ENCODE peak calls at places on chromosomes 11 and 22, in seven cellular contexts. One of them, this sample, is unnamed. For H3K9me3, the result is how much of the 10 kb centered on the place peaks cover.

GRCh38 chr11:10499452-10500262 is 41.3 kb downstream of the RNF141 start:
- DNase-seq in cardiac muscle cell: no peak
- DNase-seq in SJSA1: peak
- DNase-seq in tibial nerve: no peak
- DNase-seq in aorta: no peak
- DNase-seq in heart right ventricle: no peak
- DNase-seq in left lung: no peak
- DNase-seq in this sample: no peak

GRCh38 chr11:33185756-33186155 is 24.5 kb upstream of the CSTF3 start:
- DNase-seq in left lung: no peak
- DNase-seq in cardiac muscle cell: no peak
- DNase-seq in aorta: no peak
- DNase-seq in heart right ventricle: no peak
- DNase-seq in SJSA1: no peak
- DNase-seq in tibial nerve: no peak
- DNase-seq in this sample: no peak

GRCh38 chr11:10317281-10317755 is 12.4 kb downstream of the ADM start:
- DNase-seq in aorta: no peak
- DNase-seq in SJSA1: no peak
- DNase-seq in heart right ventricle: no peak
- DNase-seq in cardiac muscle cell: no peak
- DNase-seq in left lung: no peak
- DNase-seq in tibial nerve: no peak
- DNase-seq in this sample: no peak

GRCh38 chr11:87266751-87267150 is 229.0 kb downstream of the TMEM135 start:
- DNase-seq in SJSA1: no peak
- DNase-seq in tibial nerve: no peak
- DNase-seq in left lung: no peak
- DNase-seq in cardiac muscle cell: no peak
- DNase-seq in heart right ventricle: no peak
- DNase-seq in aorta: no peak
- DNase-seq in this sample: no peak

GRCh38 chr11:47980093-47980906 is at the start of gene PTPRJ:
- DNase-seq in SJSA1: peak
- DNase-seq in cardiac muscle cell: peak
- DNase-seq in heart right ventricle: peak
- DNase-seq in tibial nerve: no peak
- DNase-seq in aorta: peak
- DNase-seq in left lung: peak
- DNase-seq in this sample: peak

GRCh38 chr11:19739872-19740271 is 27.2 kb downstream of the NAV2 start:
- DNase-seq in heart right ventricle: peak
- DNase-seq in aorta: no peak
- DNase-seq in left lung: no peak
- DNase-seq in cardiac muscle cell: peak
- DNase-seq in tibial nerve: no peak
- DNase-seq in SJSA1: no peak
- DNase-seq in this sample: no peak

GRCh38 chr11:70820311-70820710 is 422.0 kb downstream of the CTTN start:
- DNase-seq in cardiac muscle cell: no peak
- DNase-seq in left lung: no peak
- DNase-seq in aorta: no peak
- DNase-seq in tibial nerve: no peak
- DNase-seq in SJSA1: no peak
- DNase-seq in heart right ventricle: no peak
- DNase-seq in this sample: no peak

GRCh38 chr11:43681543-43681942 is 1.0 kb downstream of the HSD17B12 start:
- DNase-seq in tibial nerve: no peak
- DNase-seq in heart right ventricle: no peak
- DNase-seq in left lung: no peak
- DNase-seq in aorta: no peak
- DNase-seq in cardiac muscle cell: peak
- DNase-seq in SJSA1: no peak
- DNase-seq in this sample: no peak

GRCh38 chr22:20636945-20637344 is 129.5 kb downstream of the MED15 start:
- DNase-seq in SJSA1: no peak
- DNase-seq in left lung: no peak
- DNase-seq in cardiac muscle cell: no peak
- DNase-seq in heart right ventricle: no peak
- DNase-seq in aorta: no peak
- DNase-seq in tibial nerve: no peak
- DNase-seq in this sample: no peak

GRCh38 chr11:6251120-6251733 is 8.4 kb upstream of the CCKBR start:
- DNase-seq in cardiac muscle cell: peak
- DNase-seq in aorta: peak
- DNase-seq in tibial nerve: peak
- DNase-seq in SJSA1: peak
- DNase-seq in left lung: peak
- DNase-seq in heart right ventricle: peak
- DNase-seq in this sample: no peak

GRCh38 chr11:111460752-111461305 is 51.4 kb downstream of the BTG4 start:
- DNase-seq in aorta: no peak
- DNase-seq in heart right ventricle: no peak
- DNase-seq in SJSA1: no peak
- DNase-seq in cardiac muscle cell: no peak
- DNase-seq in left lung: no peak
- DNase-seq in tibial nerve: no peak
- DNase-seq in this sample: no peak

GRCh38 chr11:36238881-36239280 is 50.3 kb downstream of the COMMD9 start:
- DNase-seq in left lung: no peak
- DNase-seq in tibial nerve: no peak
- DNase-seq in aorta: no peak
- DNase-seq in cardiac muscle cell: no peak
- DNase-seq in heart right ventricle: no peak
- DNase-seq in SJSA1: no peak
- DNase-seq in this sample: no peak

GRCh38 chr11:118054712-118055640 is 21.9 kb upstream of the TMPRSS4 start:
- DNase-seq in cardiac muscle cell: no peak
- DNase-seq in left lung: no peak
- DNase-seq in aorta: no peak
- DNase-seq in tibial nerve: no peak
- DNase-seq in SJSA1: no peak
- DNase-seq in heart right ventricle: no peak
- DNase-seq in this sample: no peak

GRCh38 chr11:115581871-115582639 is 77.8 kb upstream of the CADM1 start:
- DNase-seq in tibial nerve: no peak
- DNase-seq in left lung: no peak
- DNase-seq in cardiac muscle cell: peak
- DNase-seq in aorta: no peak
- DNase-seq in heart right ventricle: no peak
- DNase-seq in SJSA1: no peak
- DNase-seq in this sample: no peak

GRCh38 chr11:115580416-115580815 is 76.2 kb upstream of the CADM1 start:
- DNase-seq in cardiac muscle cell: no peak
- DNase-seq in heart right ventricle: no peak
- DNase-seq in tibial nerve: no peak
- DNase-seq in SJSA1: no peak
- DNase-seq in left lung: no peak
- DNase-seq in aorta: no peak
- DNase-seq in this sample: no peak

GRCh38 chr11:115578275-115578674 is 74.1 kb upstream of the CADM1 start:
- DNase-seq in SJSA1: no peak
- DNase-seq in left lung: no peak
- DNase-seq in heart right ventricle: no peak
- DNase-seq in aorta: no peak
- DNase-seq in tibial nerve: no peak
- DNase-seq in cardiac muscle cell: no peak
- DNase-seq in this sample: no peak

GRCh38 chr11:115579181-115579825 is 75.1 kb upstream of the CADM1 start:
- DNase-seq in aorta: no peak
- DNase-seq in heart right ventricle: no peak
- DNase-seq in tibial nerve: no peak
- DNase-seq in left lung: no peak
- DNase-seq in SJSA1: no peak
- DNase-seq in cardiac muscle cell: no peak
- DNase-seq in this sample: no peak

GRCh38 chr11:115580927-115581680 is 76.9 kb upstream of the CADM1 start:
- DNase-seq in SJSA1: no peak
- DNase-seq in tibial nerve: peak
- DNase-seq in aorta: no peak
- DNase-seq in left lung: no peak
- DNase-seq in heart right ventricle: peak
- DNase-seq in cardiac muscle cell: peak
- DNase-seq in this sample: no peak
- H3K27ac ChIP-seq in SJSA1: no peak
- H3K27ac ChIP-seq in tibial nerve: no peak
- H3K27ac ChIP-seq in aorta: no peak
- H3K27ac ChIP-seq in left lung: no peak
- H3K27ac ChIP-seq in heart right ventricle: no peak
- H3K27ac ChIP-seq in cardiac muscle cell: no peak
- H3K27ac ChIP-seq in this sample: no peak

DNA sequence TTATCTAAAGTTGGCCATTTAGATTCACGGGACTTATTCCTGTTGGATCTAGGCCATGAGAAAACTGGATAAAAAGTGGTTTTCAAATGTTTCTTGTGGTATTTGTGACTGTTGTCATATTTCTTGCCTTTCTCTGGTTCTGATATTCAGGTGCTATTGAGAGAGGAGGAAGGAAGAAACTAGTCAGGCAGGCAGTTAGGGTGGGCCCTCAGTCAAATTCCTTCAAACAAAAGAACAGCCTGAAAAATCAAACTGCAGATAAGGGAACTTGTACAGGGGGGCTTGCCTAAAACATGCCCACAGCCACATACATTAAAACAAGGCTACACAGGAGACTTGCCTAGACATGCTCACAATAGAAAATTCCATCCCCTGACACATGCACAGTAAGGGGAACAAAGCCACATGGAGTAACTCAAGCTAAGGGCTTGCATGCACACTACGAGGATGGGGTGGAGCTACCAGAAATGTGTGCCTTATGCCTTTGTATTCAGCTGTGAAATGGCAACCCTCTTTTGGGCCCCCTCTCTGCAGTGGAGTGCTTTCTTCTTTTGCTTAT is 18.2 kb downstream of the NCR3LG1 start:
- DNase-seq in cardiac muscle cell: no peak
- DNase-seq in tibial nerve: no peak
- DNase-seq in heart right ventricle: no peak
- DNase-seq in aorta: no peak
- DNase-seq in SJSA1: no peak
- DNase-seq in left lung: no peak
- DNase-seq in this sample: no peak
- H3K9me3 ChIP-seq in cardiac muscle cell: under half
- H3K9me3 ChIP-seq in tibial nerve: half or more
- H3K9me3 ChIP-seq in heart right ventricle: half or more
- H3K9me3 ChIP-seq in aorta: under half
- H3K9me3 ChIP-seq in SJSA1: under half
- H3K9me3 ChIP-seq in left lung: under half
- H3K9me3 ChIP-seq in this sample: under half

DNA sequence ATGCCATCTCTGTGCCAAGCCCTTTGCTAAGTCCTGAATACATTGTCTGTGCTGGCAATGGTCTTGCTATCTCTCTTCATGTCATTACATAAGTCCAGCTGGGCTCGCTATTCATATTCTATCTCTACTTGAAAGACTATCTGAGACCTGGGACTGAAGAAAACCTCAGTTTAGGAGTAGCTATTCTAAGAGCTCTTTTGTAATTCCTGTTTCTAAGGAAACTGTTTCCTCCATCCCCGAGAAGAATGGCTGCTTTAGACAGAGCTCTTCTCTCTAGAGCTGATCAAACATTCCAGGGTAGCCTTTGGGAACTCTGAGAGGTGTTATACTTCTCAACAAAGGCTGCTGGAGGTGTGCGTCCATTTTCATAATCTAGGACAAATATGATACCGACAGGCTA is 33.0 kb downstream of the SLC17A6 start:
- DNase-seq in tibial nerve: no peak
- DNase-seq in SJSA1: no peak
- DNase-seq in left lung: no peak
- DNase-seq in cardiac muscle cell: no peak
- DNase-seq in aorta: no peak
- DNase-seq in heart right ventricle: no peak
- DNase-seq in this sample: no peak
- H3K27ac ChIP-seq in tibial nerve: no peak
- H3K27ac ChIP-seq in SJSA1: no peak
- H3K27ac ChIP-seq in left lung: no peak
- H3K27ac ChIP-seq in cardiac muscle cell: no peak
- H3K27ac ChIP-seq in aorta: no peak
- H3K27ac ChIP-seq in heart right ventricle: no peak
- H3K27ac ChIP-seq in this sample: no peak

GRCh38 chr11:44979536-44980399 is 29.1 kb upstream of the TP53I11 start:
- DNase-seq in tibial nerve: no peak
- DNase-seq in SJSA1: no peak
- DNase-seq in cardiac muscle cell: no peak
- DNase-seq in left lung: peak
- DNase-seq in heart right ventricle: peak
- DNase-seq in aorta: no peak
- DNase-seq in this sample: no peak
- H3K9me3 ChIP-seq in tibial nerve: under half
- H3K9me3 ChIP-seq in SJSA1: under half
- H3K9me3 ChIP-seq in cardiac muscle cell: under half
- H3K9me3 ChIP-seq in left lung: under half
- H3K9me3 ChIP-seq in heart right ventricle: under half
- H3K9me3 ChIP-seq in aorta: under half
- H3K9me3 ChIP-seq in this sample: under half

GRCh38 chr22:17638432-17639237 is at the start of gene BCL2L13:
- DNase-seq in aorta: peak
- DNase-seq in heart right ventricle: peak
- DNase-seq in left lung: peak
- DNase-seq in tibial nerve: peak
- DNase-seq in SJSA1: peak
- DNase-seq in cardiac muscle cell: peak
- DNase-seq in this sample: peak
- H3K27ac ChIP-seq in aorta: peak
- H3K27ac ChIP-seq in heart right ventricle: peak
- H3K27ac ChIP-seq in left lung: peak
- H3K27ac ChIP-seq in tibial nerve: peak
- H3K27ac ChIP-seq in SJSA1: peak
- H3K27ac ChIP-seq in cardiac muscle cell: peak
- H3K27ac ChIP-seq in this sample: peak